ENCODE peak calls at places on chromosomes 4 and X, in nine cellular contexts. V, P, X, D, E, T, O, G and Q are unnamed samples.

GRCh38 chr4:10123227-10124101 is 6.9 kb upstream of the WDR1 start:
- DNase-seq in V (peak), P (no peak), X (no peak), D (no peak), E (no peak), T (no peak), O (peak), G (no peak), Q (peak)

GRCh38 chr4:158159054-158159717 is 13.6 kb downstream of the GASK1B start:
- DNase-seq in V (peak), P (peak), X (no peak), D (no peak), E (no peak), T (no peak), O (peak), G (no peak), Q (no peak)

GRCh38 chr4:95889662-95890061 is 49.8 kb downstream of the PDHA2 start:
- DNase-seq in V (no peak), P (no peak), X (no peak), D (no peak), E (no peak), T (no peak), O (peak), G (no peak), Q (no peak)

GRCh38 chr4:56653461-56654237 is 27.4 kb downstream of the HOPX start:
- DNase-seq in V (no peak), P (peak), X (no peak), D (no peak), E (no peak), T (no peak), O (peak), G (no peak), Q (no peak)

GRCh38 chr4:165760182-165760581 is 112.9 kb upstream of the TLL1 start:
- DNase-seq in V (no peak), P (no peak), X (no peak), D (no peak), E (no peak), T (no peak), O (no peak), G (no peak), Q (no peak)

GRCh38 chr4:8281519-8282133 is 12.1 kb downstream of the HTRA3 start:
- DNase-seq in V (peak), P (no peak), X (no peak), D (peak), E (no peak), T (no peak), O (no peak), G (peak), Q (no peak)

GRCh38 chrX:57951666-57952319 is 41.5 kb upstream of the ZXDA start:
- DNase-seq in V (no peak), P (no peak), X (no peak), D (no peak), E (no peak), T (no peak), O (no peak), G (peak), Q (peak)

GRCh38 chr4:159430896-159431295 is 328.0 kb downstream of the RAPGEF2 start:
- DNase-seq in V (no peak), P (no peak), X (no peak), D (no peak), E (no peak), T (no peak), O (no peak), G (no peak), Q (no peak)

GRCh38 chrX:68307767-68308166 is 125.5 kb downstream of the OPHN1 start:
- DNase-seq in V (peak), P (peak), X (no peak), D (no peak), E (no peak), T (no peak), O (peak), G (no peak), Q (no peak)

GRCh38 chr4:81052119-81053068 is 21.9 kb downstream of the BMP3 start:
- DNase-seq in V (peak), P (peak), X (peak), D (no peak), E (peak), T (peak), O (peak), G (no peak), Q (peak)

GRCh38 chr4:183164963-183165362 is 65.9 kb downstream of the WWC2 start:
- DNase-seq in V (no peak), P (no peak), X (no peak), D (no peak), E (no peak), T (no peak), O (no peak), G (no peak), Q (no peak)

GRCh38 chrX:40173662-40174593 is 76.2 kb upstream of the BCOR start:
- DNase-seq in V (no peak), P (no peak), X (peak), D (peak), E (no peak), T (no peak), O (no peak), G (peak), Q (peak)

GRCh38 chrX:131728295-131729145 is 184.6 kb downstream of the OR13H1 start:
- DNase-seq in V (peak), P (no peak), X (peak), D (no peak), E (no peak), T (no peak), O (no peak), G (peak), Q (peak)

GRCh38 chr4:112061418-112061817 is 83.8 kb upstream of the FAM241A start:
- DNase-seq in V (no peak), P (no peak), X (no peak), D (no peak), E (no peak), T (no peak), O (no peak), G (no peak), Q (no peak)